ENCODE peak calls at places on chromosome 16, in five cellular contexts. N is natural killer cell treated with Interleukin-12 subunit alpha and Interleukin-12 subunit beta and Interleukin-15 and Interleukin-18, amount 100 ng/mL, for 72 hours; G is HS-5; Y is neural crest cell; M is right cardiac atrium. K is an unnamed sample.

GRCh38 chr16:83926726-83927397 is 26.2 kb upstream of the OSGIN1 start:
- DNase-seq in N (no peak), G (peak), Y (peak), M (peak), K (no peak)

GRCh38 chr16:46900464-46901235 is 16.5 kb downstream of the GPT2 start:
- DNase-seq in N (no peak), G (no peak), Y (no peak), M (no peak), K (no peak)

GRCh38 chr16:57265850-57266530 is 18.5 kb downstream of the PLLP start:
- DNase-seq in N (no peak), G (no peak), Y (no peak), M (peak), K (no peak)

GRCh38 chr16:15672514-15673167 is 22.6 kb downstream of the NDE1 start:
- DNase-seq in N (peak), G (peak), Y (peak), M (peak), K (peak)

GRCh38 chr16:88347656-88348376 is 34.9 kb upstream of the ZNF469 start:
- DNase-seq in N (no peak), G (no peak), Y (no peak), M (no peak), K (no peak)

GRCh38 chr16:57889960-57890751 is 80.8 kb downstream of the CNGB1 start:
- DNase-seq in N (no peak), G (no peak), Y (no peak), M (peak), K (no peak)

GRCh38 chr16:4383591-4384495 is 12.2 kb downstream of the VASN start:
- DNase-seq in N (no peak), G (no peak), Y (no peak), M (peak), K (no peak)

GRCh38 chr16:50266337-50267091 is at the start of gene ADCY7:
- DNase-seq in N (peak), G (no peak), Y (no peak), M (peak), K (peak)

GRCh38 chr16:25493136-25493811 is 198.5 kb upstream of the HS3ST4 start:
- DNase-seq in N (no peak), G (no peak), Y (no peak), M (no peak), K (no peak)

GRCh38 chr16:49414651-49415050 is 41.0 kb downstream of the C16orf78 start:
- DNase-seq in N (no peak), G (no peak), Y (no peak), M (no peak), K (no peak)

GRCh38 chr16:106623-107324 is 28.7 kb downstream of the MPG start:
- DNase-seq in N (peak), G (no peak), Y (peak), M (no peak), K (peak)

GRCh38 chr16:30065943-30066881 is 652 bp downstream of the ALDOA start:
- DNase-seq in N (peak), G (no peak), Y (no peak), M (no peak), K (no peak)

GRCh38 chr16:81738831-81739496 is 40.1 kb upstream of the PLCG2 start:
- DNase-seq in N (no peak), G (no peak), Y (no peak), M (peak), K (no peak)

GRCh38 chr16:86515420-86515779 is 5.1 kb downstream of the FOXF1 start:
- DNase-seq in N (no peak), G (no peak), Y (no peak), M (no peak), K (no peak)

GRCh38 chr16:56263711-56264608 is 72.7 kb downstream of the GNAO1 start:
- DNase-seq in N (no peak), G (no peak), Y (peak), M (peak), K (no peak)

GRCh38 chr16:14955546-14956231 is 18.4 kb downstream of the NPIPA1 start:
- DNase-seq in N (no peak), G (no peak), Y (no peak), M (peak), K (no peak)

GRCh38 chr16:67562918-67563707 is 787 bp downstream of the CTCF start:
- DNase-seq in N (peak), G (no peak), Y (peak), M (peak), K (no peak)

GRCh38 chr16:57804111-57804837 is 2.0 kb upstream of the KIFC3 start:
- DNase-seq in N (no peak), G (no peak), Y (no peak), M (no peak), K (no peak)

GRCh38 chr16:85090166-85090565 is 22.1 kb downstream of the CIBAR2 start:
- DNase-seq in N (no peak), G (no peak), Y (no peak), M (no peak), K (no peak)

GRCh38 chr16:50326835-50327465 is 41.8 kb downstream of the BRD7 start:
- DNase-seq in N (no peak), G (no peak), Y (no peak), M (no peak), K (no peak)

GRCh38 chr16:79980650-79981521 is 380.3 kb upstream of the MAF start:
- DNase-seq in N (no peak), G (no peak), Y (peak), M (no peak), K (no peak)

GRCh38 chr16:58222532-58223316 is 24.8 kb upstream of the CSNK2A2 start:
- DNase-seq in N (no peak), G (no peak), Y (no peak), M (no peak), K (no peak)

GRCh38 chr16:58628845-58629680 is 563 bp downstream of the CNOT1 start:
- DNase-seq in N (no peak), G (no peak), Y (peak), M (peak), K (no peak)

GRCh38 chr16:75506567-75506966 is 11.3 kb upstream of the CHST6 start:
- DNase-seq in N (no peak), G (peak), Y (no peak), M (no peak), K (no peak)

GRCh38 chr16:12323007-12323699 is 346.6 kb downstream of the SNX29 start:
- DNase-seq in N (peak), G (no peak), Y (no peak), M (no peak), K (no peak)

GRCh38 chr16:84471316-84471715 is 33.1 kb downstream of the MEAK7 start:
- DNase-seq in N (peak), G (no peak), Y (no peak), M (peak), K (no peak)

GRCh38 chr16:77856455-77857138 is 68.2 kb downstream of the VAT1L start:
- DNase-seq in N (no peak), G (no peak), Y (no peak), M (no peak), K (no peak)

GRCh38 chr16:84362410-84362809 is 5.9 kb upstream of the ATP2C2 start:
- DNase-seq in N (no peak), G (no peak), Y (peak), M (no peak), K (no peak)

GRCh38 chr16:81647527-81647926 is 131.6 kb upstream of the PLCG2 start:
- DNase-seq in N (no peak), G (peak), Y (no peak), M (no peak), K (no peak)

GRCh38 chr16:11030990-11031510 is 86.7 kb downstream of the CLEC16A start:
- DNase-seq in N (no peak), G (no peak), Y (no peak), M (peak), K (no peak)